ENCODE peak calls at places on chromosomes 5 and 9, in nine cellular contexts. B is mucosa of descending colon, T is right cardiac atrium, L is epithelial cell of esophagus, E is cardiac fibroblast, D is psoas muscle, K is fibroblast of lung, O is OCI-LY7, J is H1. W is an unnamed sample.
A peak's percentile ranks its signal among the peaks of the same experiment; 100 is the strongest.

GRCh38 chr9:128128836-128129590 is 1.5 kb upstream of the PTGES2 start:
- DNase-seq in J (no peak), E (no peak), D (peak; percentile 20), T (peak; percentile 76), B (peak; percentile 75), K (no peak), O (no peak), L (no peak), W (no peak)

GRCh38 chr5:102959055-102959454 is 160.9 kb downstream of the GIN1 start:
- DNase-seq in J (no peak), B (no peak), T (no peak), D (no peak), L (peak; percentile 85), E (peak; percentile 90), O (no peak), K (peak; percentile 93), W (no peak)

GRCh38 chr9:131174681-131175239 is 49.4 kb downstream of the NUP214 start:
- DNase-seq in O (no peak), T (no peak), L (no peak), B (no peak), J (no peak), K (no peak), E (no peak), D (no peak), W (peak; percentile 63)

GRCh38 chr5:95076395-95077165 is 208.3 kb downstream of the MCTP1 start:
- DNase-seq in E (no peak), O (no peak), J (no peak), B (no peak), T (no peak), K (no peak), L (no peak), D (no peak), W (no peak)

GRCh38 chr5:11150976-11151375 is 389.9 kb upstream of the DAP start:
- DNase-seq in K (no peak), L (no peak), T (no peak), J (no peak), O (no peak), B (no peak), E (no peak), D (no peak), W (no peak)

GRCh38 chr5:167012281-167013034 is 1279.0 kb upstream of the WWC1 start:
- DNase-seq in E (no peak), L (no peak), B (no peak), O (no peak), J (no peak), D (no peak), T (no peak), K (no peak), W (no peak)

GRCh38 chr5:350355-350754 is 28.8 kb downstream of the AHRR start:
- DNase-seq in O (no peak), B (no peak), T (no peak), K (no peak), E (no peak), D (no peak), L (no peak), J (no peak), W (no peak)

GRCh38 chr9:3246231-3246630 is 279.6 kb downstream of the RFX3 start:
- DNase-seq in J (no peak), L (no peak), D (no peak), K (no peak), B (no peak), O (no peak), E (no peak), T (no peak), W (no peak)

GRCh38 chr9:79583957-79584654 is 12.3 kb downstream of the TLE4 start:
- DNase-seq in E (no peak), B (peak; percentile 67), L (no peak), T (peak; percentile 69), J (no peak), K (no peak), O (no peak), D (peak; percentile 40), W (no peak)

GRCh38 chr9:16675131-16675530 is 195.3 kb downstream of the BNC2 start:
- DNase-seq in K (no peak), J (no peak), L (peak; percentile 16), E (no peak), B (no peak), T (no peak), O (no peak), D (no peak), W (no peak)

GRCh38 chr5:6082685-6083084 is 295.7 kb downstream of the MED10 start:
- DNase-seq in E (no peak), B (no peak), O (no peak), T (no peak), L (no peak), J (no peak), D (no peak), K (no peak), W (no peak)

GRCh38 chr9:134413890-134414731 is 87.9 kb downstream of the RXRA start:
- DNase-seq in D (peak; percentile 79), K (peak; percentile 82), L (peak; percentile 90), J (no peak), O (no peak), E (peak; percentile 80), T (peak; percentile 90), B (no peak), W (no peak)

GRCh38 chr9:133163559-133164208 is at the start of gene GBGT1:
- DNase-seq in L (peak; percentile 14), J (no peak), O (peak; percentile 48), E (peak; percentile 36), K (peak; percentile 8), D (peak; percentile 75), B (peak; percentile 80), T (peak; percentile 93), W (no peak)

GRCh38 chr9:79034583-79034982 is 537.2 kb upstream of the TLE4 start:
- DNase-seq in L (no peak), K (no peak), O (no peak), J (no peak), D (no peak), B (no peak), T (no peak), E (no peak), W (no peak)

GRCh38 chr9:98154678-98155077 is 35.7 kb upstream of the TRIM14 start:
- DNase-seq in D (no peak), B (no peak), K (no peak), O (no peak), L (peak; percentile 65), T (no peak), E (no peak), J (no peak), W (no peak)

GRCh38 chr5:121974261-121974660 is 12.5 kb downstream of the SRFBP1 start:
- DNase-seq in L (peak; percentile 20), B (no peak), J (no peak), K (peak; percentile 80), O (no peak), D (no peak), T (no peak), E (peak; percentile 66), W (no peak)

GRCh38 chr5:121969660-121970295 is 8.0 kb downstream of the SRFBP1 start:
- DNase-seq in D (no peak), O (no peak), K (peak; percentile 40), J (no peak), T (no peak), B (no peak), L (peak; percentile 22), E (peak; percentile 43), W (no peak)

GRCh38 chr5:121963409-121963808 is 1.6 kb downstream of the SRFBP1 start:
- DNase-seq in D (no peak), J (no peak), E (no peak), B (no peak), K (no peak), L (peak; percentile 21), O (no peak), T (no peak), W (no peak)

GRCh38 chr5:121967187-121967586 is 5.4 kb downstream of the SRFBP1 start:
- DNase-seq in T (no peak), J (no peak), D (no peak), K (peak; percentile 80), B (no peak), L (peak; percentile 40), E (peak; percentile 71), O (no peak), W (no peak)

DNA sequence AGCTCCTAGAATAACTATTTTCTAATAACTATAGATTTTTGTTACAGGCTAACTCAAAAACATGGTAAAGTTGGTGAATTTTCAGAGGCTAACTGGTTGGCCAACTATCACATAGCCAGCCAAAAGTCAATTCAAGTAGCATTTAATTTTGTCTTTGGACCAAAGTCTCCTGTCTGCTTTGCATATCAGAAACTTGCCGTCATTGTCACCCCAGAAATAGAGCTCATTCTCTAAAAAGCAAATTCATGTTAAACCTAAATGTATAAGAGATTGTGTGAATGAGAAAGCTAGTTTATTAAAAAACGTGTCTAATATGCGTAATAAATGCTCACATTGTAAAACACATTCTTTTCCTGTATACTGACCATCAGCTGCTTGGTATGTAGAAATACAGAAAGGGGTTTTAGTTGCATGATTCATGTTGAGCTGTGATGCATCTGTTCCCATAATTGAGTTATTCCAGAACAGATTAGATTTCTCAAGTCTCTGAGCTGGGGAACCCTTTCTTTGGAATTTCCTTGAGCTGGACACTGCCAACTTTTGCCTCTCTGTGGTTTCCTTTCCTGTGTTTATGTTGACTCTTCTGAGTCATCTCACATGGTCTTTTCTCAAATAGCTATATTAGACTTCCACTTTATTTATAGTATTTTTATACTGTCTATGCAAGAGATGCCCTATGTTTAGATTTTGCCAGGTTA is 7.3 kb downstream of the SRFBP1 start:
- DNase-seq in L (peak; percentile 95), E (peak; percentile 98), D (no peak), O (no peak), K (peak; percentile 99), J (no peak), T (no peak), B (no peak), W (no peak)
- H3K4me3 ChIP-seq in L (no peak overlapping the region), E (peak overlapping the region; percentile 28), D (peak overlapping the region; percentile 35), O (no peak overlapping the region), K (no peak overlapping the region), J (no peak overlapping the region), T (no peak overlapping the region), B (no peak overlapping the region), W (no peak overlapping the region)

GRCh38 chr9:94554439-94555331 is at the start of gene PCAT7:
- DNase-seq in D (no peak), O (peak; percentile 89), J (peak; percentile 53), K (peak; percentile 4), L (peak; percentile 36), T (peak; percentile 60), E (peak; percentile 59), B (peak; percentile 80), W (peak; percentile 72)
- H3K4me3 ChIP-seq in D (peak within 1 kb of the TSS; percentile 46), O (peak within 1 kb of the TSS; percentile 82), J (peak within 1 kb of the TSS; percentile 90), K (no peak within 1 kb of the TSS), L (no peak within 1 kb of the TSS), T (no peak within 1 kb of the TSS), E (peak within 1 kb of the TSS; percentile 28), B (peak within 1 kb of the TSS; percentile 9), W (peak within 1 kb of the TSS; percentile 23)

GRCh38 chr9:87771251-87772006 is 45.5 kb downstream of the CTSL start:
- DNase-seq in E (no peak), T (peak; percentile 82), L (no peak), J (peak; percentile 44), B (no peak), O (no peak), K (no peak), D (no peak), W (no peak)
- H3K4me3 ChIP-seq in E (no peak overlapping the region), T (no peak overlapping the region), L (no peak overlapping the region), J (no peak overlapping the region), B (no peak overlapping the region), O (no peak overlapping the region), K (no peak overlapping the region), D (no peak overlapping the region), W (no peak overlapping the region)

GRCh38 chr5:141609044-141609443 is 9.8 kb downstream of the DIAPH1 start:
- DNase-seq in T (no peak), B (no peak), J (no peak), L (no peak), E (no peak), K (no peak), D (no peak), O (no peak), W (no peak)
- H3K4me3 ChIP-seq in T (no peak overlapping the region), B (no peak overlapping the region), J (no peak overlapping the region), L (no peak overlapping the region), E (no peak overlapping the region), K (no peak overlapping the region), D (no peak overlapping the region), O (no peak overlapping the region), W (no peak overlapping the region)

GRCh38 chr9:36045610-36046009 is 8.9 kb downstream of the RECK start:
- DNase-seq in O (no peak), T (no peak), K (peak; percentile 13), D (no peak), E (no peak), B (no peak), L (no peak), J (no peak), W (no peak)
- H3K4me3 ChIP-seq in O (no peak overlapping the region), T (no peak overlapping the region), K (no peak overlapping the region), D (no peak overlapping the region), E (no peak overlapping the region), B (no peak overlapping the region), L (no peak overlapping the region), J (no peak overlapping the region), W (no peak overlapping the region)